ENCODE peak calls at places on chromosomes 7 and 10, in four cellular contexts. One of them, this sample, is unnamed.

GRCh38 chr7:18553585-18554055 is 58.1 kb downstream of the HDAC9 start:
- DNase-seq in OCI-M1: no peak
- DNase-seq in T follicular helper cell: no peak
- DNase-seq in activated CD8-positive, alpha-beta memory T cell treated with anti-CD3 and anti-CD28 coated beads for 24 hours: no peak
- DNase-seq in this sample: no peak

GRCh38 chr10:7572435-7572834 is 94.3 kb downstream of the ITIH5 start:
- DNase-seq in OCI-M1: no peak
- DNase-seq in T follicular helper cell: no peak
- DNase-seq in activated CD8-positive, alpha-beta memory T cell treated with anti-CD3 and anti-CD28 coated beads for 24 hours: no peak
- DNase-seq in this sample: no peak

GRCh38 chr10:130935897-130936550 is 375.5 kb downstream of the TCERG1L start:
- DNase-seq in OCI-M1: no peak
- DNase-seq in T follicular helper cell: no peak
- DNase-seq in activated CD8-positive, alpha-beta memory T cell treated with anti-CD3 and anti-CD28 coated beads for 24 hours: no peak
- DNase-seq in this sample: no peak

GRCh38 chr7:44415047-44415446 is 75.4 kb downstream of the NUDCD3 start:
- DNase-seq in OCI-M1: no peak
- DNase-seq in T follicular helper cell: no peak
- DNase-seq in activated CD8-positive, alpha-beta memory T cell treated with anti-CD3 and anti-CD28 coated beads for 24 hours: no peak
- DNase-seq in this sample: no peak

GRCh38 chr10:103884681-103885139 is 29.3 kb upstream of the SH3PXD2A start:
- DNase-seq in OCI-M1: peak; percentile 75
- DNase-seq in T follicular helper cell: no peak
- DNase-seq in activated CD8-positive, alpha-beta memory T cell treated with anti-CD3 and anti-CD28 coated beads for 24 hours: no peak
- DNase-seq in this sample: no peak

GRCh38 chr7:3043544-3044395 is at the start of gene CARD11:
- DNase-seq in OCI-M1: peak; percentile 9
- DNase-seq in T follicular helper cell: peak; percentile 51
- DNase-seq in activated CD8-positive, alpha-beta memory T cell treated with anti-CD3 and anti-CD28 coated beads for 24 hours: peak; percentile 84
- DNase-seq in this sample: no peak

GRCh38 chr10:47101196-47101595 is 190.0 kb downstream of the PTPN20 start:
- DNase-seq in OCI-M1: no peak
- DNase-seq in T follicular helper cell: no peak
- DNase-seq in activated CD8-positive, alpha-beta memory T cell treated with anti-CD3 and anti-CD28 coated beads for 24 hours: no peak
- DNase-seq in this sample: no peak

GRCh38 chr7:151838861-151839381 is 38.0 kb downstream of the PRKAG2 start:
- DNase-seq in OCI-M1: peak; percentile 0
- DNase-seq in T follicular helper cell: no peak
- DNase-seq in activated CD8-positive, alpha-beta memory T cell treated with anti-CD3 and anti-CD28 coated beads for 24 hours: peak; percentile 75
- DNase-seq in this sample: no peak

This sample was measured in GM12864.